ENCODE peak calls at places on chromosomes 1 and 21, in nine cellular contexts. V, Q, O, T, N, E, Y, R and A are unnamed samples. For H3K4me1, the result is how much of the 10 kb centered on the place peaks cover.

GRCh38 chr1:32773018-32773763 is 44.0 kb downstream of the YARS1 start:
- DNase-seq in V (peak), O (peak), E (peak), Q (peak), T (peak), N (peak), Y (peak), R (peak), A (peak)

GRCh38 chr1:48870596-48870995 is 93.9 kb upstream of the BEND5 start:
- DNase-seq in Q (no peak), V (peak), E (peak), R (no peak), O (peak), Y (peak), T (peak), N (peak), A (peak)

GRCh38 chr1:1199961-1200875 is 6.2 kb downstream of the TNFRSF18 start:
- DNase-seq in O (no peak), Y (no peak), R (peak), E (no peak), V (no peak), N (peak), T (no peak), Q (no peak), A (no peak)

GRCh38 chr1:93976711-93977328 is 67.6 kb upstream of the GCLM start:
- DNase-seq in Q (no peak), N (no peak), T (no peak), E (no peak), V (no peak), O (no peak), R (no peak), Y (no peak), A (no peak)

GRCh38 chr1:157540160-157540748 is 12.1 kb downstream of the FCRL5 start:
- DNase-seq in R (no peak), E (no peak), V (no peak), Y (no peak), Q (no peak), O (no peak), T (no peak), N (peak), A (no peak)

GRCh38 chr1:206859082-206859491 is 6.3 kb upstream of the IL20 start:
- DNase-seq in R (no peak), N (no peak), E (peak), Q (no peak), O (no peak), T (no peak), Y (no peak), V (peak), A (no peak)

GRCh38 chr1:33361553-33362262 is 40.8 kb upstream of the A3GALT2 start:
- DNase-seq in T (no peak), R (no peak), N (no peak), Y (no peak), E (no peak), V (no peak), O (no peak), Q (no peak), A (no peak)

GRCh38 chr1:241311056-241311746 is 45.8 kb downstream of the RGS7 start:
- DNase-seq in N (peak), T (peak), O (no peak), Y (no peak), E (no peak), Q (no peak), R (no peak), V (peak), A (no peak)

GRCh38 chr1:2352341-2353214 is 38.8 kb downstream of the MORN1 start:
- DNase-seq in R (no peak), N (no peak), Q (no peak), E (no peak), V (no peak), T (no peak), Y (no peak), O (no peak), A (no peak)

GRCh38 chr1:207404849-207405525 is 49.1 kb upstream of the CR2 start:
- DNase-seq in V (peak), N (peak), E (peak), Y (peak), Q (peak), R (peak), O (peak), T (peak), A (peak)

GRCh38 chr1:17186216-17186894 is 18.6 kb upstream of the PADI1 start:
- DNase-seq in N (no peak), Q (no peak), V (no peak), R (no peak), E (no peak), T (no peak), Y (no peak), O (no peak), A (no peak)

GRCh38 chr1:227883641-227884301 is 64.0 kb downstream of the WNT9A start:
- DNase-seq in V (no peak), O (no peak), R (no peak), Q (no peak), Y (no peak), E (no peak), T (no peak), N (no peak), A (no peak)

GRCh38 chr1:58755468-58755872 is 28.4 kb downstream of the JUN start:
- DNase-seq in O (no peak), T (peak), Q (peak), N (no peak), Y (peak), R (no peak), V (peak), E (peak), A (no peak)

GRCh38 chr1:32651461-32652073 is 559 bp downstream of the RBBP4 start:
- DNase-seq in V (peak), N (no peak), Y (no peak), R (no peak), O (peak), Q (peak), E (peak), T (peak), A (no peak)

GRCh38 chr1:184033711-184034167 is 3.8 kb downstream of the COLGALT2 start:
- DNase-seq in Y (no peak), T (peak), E (no peak), N (no peak), V (no peak), Q (no peak), O (no peak), R (no peak), A (no peak)

GRCh38 chr1:116556289-116557006 is 14.4 kb downstream of the CD58 start:
- DNase-seq in V (peak), Y (peak), O (peak), R (no peak), Q (peak), E (no peak), N (no peak), T (peak), A (no peak)

GRCh38 chr1:46478721-46479485 is 10.7 kb upstream of the DMBX1 start:
- DNase-seq in E (no peak), Q (no peak), V (no peak), Y (no peak), R (no peak), N (no peak), T (no peak), O (no peak), A (no peak)

GRCh38 chr1:205506409-205507196 is 2.1 kb downstream of the CDK18 start:
- DNase-seq in V (no peak), R (no peak), Y (no peak), Q (no peak), T (no peak), N (no peak), E (no peak), O (no peak), A (no peak)

GRCh38 chr1:206766251-206766856 is 4.2 kb upstream of the IL19 start:
- DNase-seq in V (peak), R (no peak), Q (no peak), N (no peak), T (peak), E (no peak), O (peak), Y (peak), A (peak)

GRCh38 chr1:93584238-93585003 is 97.2 kb downstream of the BCAR3 start:
- DNase-seq in E (no peak), V (no peak), Q (no peak), O (no peak), Y (peak), R (no peak), T (peak), N (no peak), A (no peak)

GRCh38 chr21:28865488-28866186 is 127.0 kb downstream of the LTN1 start:
- DNase-seq in R (no peak), O (no peak), Y (no peak), T (peak), E (no peak), N (no peak), V (no peak), Q (no peak), A (no peak)

GRCh38 chr1:46477153-46477929 is 12.3 kb upstream of the DMBX1 start:
- DNase-seq in V (peak), Y (peak), N (peak), Q (peak), E (peak), T (peak), R (peak), O (peak), A (peak)

GRCh38 chr1:224700915-224701531 is 84.9 kb downstream of the CNIH3 start:
- DNase-seq in Q (peak), Y (no peak), O (peak), N (peak), E (peak), T (peak), R (peak), V (peak), A (peak)

GRCh38 chr21:44752701-44753235 is 41.4 kb upstream of the TSPEAR start:
- DNase-seq in Q (peak), T (peak), E (no peak), V (peak), O (no peak), R (no peak), Y (peak), N (no peak), A (no peak)

GRCh38 chr21:28801906-28802305 is 190.8 kb downstream of the LTN1 start:
- DNase-seq in R (no peak), O (no peak), T (peak), E (no peak), N (no peak), Q (no peak), V (peak), Y (no peak), A (no peak)

GRCh38 chr1:68811806-68812205 is 314.9 kb upstream of the DEPDC1 start:
- DNase-seq in O (no peak), N (no peak), V (no peak), Y (no peak), Q (no peak), E (no peak), T (no peak), R (no peak), A (no peak)

GRCh38 chr1:60227581-60228252 is 154.1 kb upstream of the C1orf87 start:
- DNase-seq in Y (no peak), O (no peak), V (no peak), R (no peak), N (no peak), T (peak), Q (peak), E (no peak), A (no peak)

GRCh38 chr1:44084998-44085675 is 33.5 kb upstream of the KLF17 start:
- DNase-seq in E (no peak), R (no peak), N (no peak), Y (no peak), Q (peak), V (peak), T (peak), O (no peak), A (no peak)

GRCh38 chr1:75787524-75787923 is 1.5 kb downstream of the RABGGTB start:
- DNase-seq in V (no peak), O (no peak), T (peak), Y (no peak), E (peak), N (no peak), R (no peak), Q (no peak), A (no peak)

GRCh38 chr1:226697151-226697575 is 41.9 kb downstream of the ITPKB start:
- DNase-seq in N (no peak), V (peak), Y (peak), Q (no peak), O (no peak), E (no peak), T (peak), R (no peak), A (no peak)

GRCh38 chr1:153395136-153395685 is 4.3 kb upstream of the S100A8 start:
- DNase-seq in E (no peak), O (no peak), V (peak), N (no peak), Y (no peak), T (peak), R (no peak), Q (no peak), A (no peak)

GRCh38 chr1:91427741-91428140 is 23.1 kb upstream of the HFM1 start:
- DNase-seq in Y (peak), N (peak), T (no peak), Q (no peak), R (peak), V (no peak), E (no peak), O (no peak), A (no peak)

DNA sequence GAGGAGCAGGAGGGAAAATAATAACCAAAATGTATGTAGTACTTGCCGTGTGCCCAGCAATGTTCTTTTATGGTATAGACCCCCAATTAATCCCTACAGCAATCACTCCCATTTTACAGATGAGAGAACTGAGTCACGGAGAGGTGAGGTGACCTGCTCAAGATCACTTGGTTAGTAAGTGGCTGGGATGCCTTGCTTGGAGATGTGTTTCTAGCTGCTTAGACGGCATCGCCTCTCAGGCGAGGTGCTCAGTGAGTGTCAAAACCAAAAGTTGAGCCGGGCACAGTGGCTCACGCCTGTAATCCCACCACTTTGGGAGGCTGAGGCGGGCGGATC is 210.1 kb upstream of the TMEM51 start:
- DNase-seq in V (no peak), N (no peak), E (no peak), R (no peak), Q (no peak), O (no peak), Y (no peak), T (no peak), A (no peak)
- H3K4me3 ChIP-seq in V (no peak), N (no peak), E (no peak), R (no peak), Q (no peak), O (no peak), Y (no peak), T (peak), A (no peak)

DNA sequence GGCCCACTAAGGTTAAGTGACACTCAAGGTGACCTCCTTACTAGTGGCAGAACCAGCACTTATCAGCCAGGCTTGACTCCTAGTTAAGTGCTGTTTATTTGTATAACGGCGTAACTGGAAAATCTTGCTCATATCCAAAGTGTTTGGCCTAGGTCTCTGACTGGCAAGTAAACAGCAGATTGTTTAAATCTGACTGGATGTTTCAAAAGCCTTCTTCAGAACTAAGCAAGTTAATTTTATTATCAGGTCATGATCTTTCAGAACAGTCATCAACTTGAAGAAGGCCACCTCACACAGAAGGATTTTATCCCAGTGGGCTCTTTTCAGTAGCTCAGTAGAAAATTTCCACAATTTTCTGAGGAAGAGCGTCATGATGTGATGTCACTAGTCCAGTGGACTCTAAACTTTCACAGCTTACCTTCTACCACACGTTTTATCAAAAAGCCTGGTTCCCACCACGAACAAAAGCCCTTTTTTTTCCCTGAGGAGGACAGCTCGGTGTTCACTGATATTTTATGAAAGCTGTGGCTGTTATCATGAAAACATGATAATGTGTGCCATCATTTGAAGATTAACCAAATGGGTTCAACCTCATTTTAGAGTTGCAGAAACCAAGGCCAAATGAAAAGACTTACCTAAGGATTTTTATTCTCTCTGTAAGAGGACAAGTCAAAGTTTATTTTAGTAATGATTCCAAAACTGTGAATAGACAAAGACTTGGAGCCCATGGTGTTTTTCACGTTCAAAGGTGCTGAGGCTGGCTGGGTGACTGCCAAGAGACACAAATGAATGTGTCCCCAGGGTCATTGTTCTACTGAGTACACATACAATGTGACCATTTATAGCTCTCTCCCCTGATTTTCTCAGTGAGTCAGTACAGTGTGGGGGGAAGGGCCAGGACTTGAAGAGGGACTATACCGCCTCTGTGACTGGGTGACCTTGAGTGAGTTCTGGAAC is 9.1 kb downstream of the SGIP1 start:
- DNase-seq in N (no peak), O (no peak), R (no peak), E (no peak), V (peak), T (peak), Y (peak), Q (peak), A (no peak)
- TF ChIP-seq EZH2phosphoT487 in N (no peak), O (no peak), R (no peak), E (no peak), V (no peak), T (no peak), Y (no peak), Q (no peak), A (no peak)

GRCh38 chr1:159935719-159936283 is 9.6 kb downstream of the IGSF9 start:
- DNase-seq in V (no peak), R (no peak), N (no peak), Q (no peak), O (no peak), Y (no peak), E (no peak), T (peak), A (no peak)

GRCh38 chr1:159936284-159936904 is 9.0 kb downstream of the IGSF9 start:
- DNase-seq in Q (no peak), E (peak), R (peak), V (peak), T (peak), Y (peak), O (peak), N (peak), A (peak)

GRCh38 chr1:159938905-159939587 is 6.4 kb downstream of the IGSF9 start:
- DNase-seq in N (no peak), E (no peak), Y (no peak), V (no peak), O (no peak), R (no peak), Q (no peak), T (no peak), A (no peak)

GRCh38 chr1:159938221-159938852 is 7.1 kb downstream of the IGSF9 start:
- DNase-seq in R (no peak), V (no peak), E (no peak), Y (peak), T (no peak), O (no peak), N (no peak), Q (no peak), A (peak)

GRCh38 chr1:159937014-159937750 is 8.2 kb downstream of the IGSF9 start:
- DNase-seq in N (peak), O (no peak), R (no peak), V (peak), Y (peak), E (peak), Q (no peak), T (no peak), A (no peak)
- H3K4me1 ChIP-seq in N (under half), O (under half), R (under half), V (under half), Y (half or more), E (under half), Q (under half), T (under half), A (under half)

GRCh38 chr1:151583796-151584195 is 28.1 kb upstream of the SNX27 start:
- DNase-seq in N (no peak), E (no peak), R (no peak), V (no peak), T (no peak), Y (no peak), Q (no peak), O (no peak), A (no peak)
- H3K4me3 ChIP-seq in N (no peak), E (no peak), R (no peak), V (no peak), T (no peak), Y (no peak), Q (no peak), O (no peak), A (no peak)

GRCh38 chr1:36712151-36712550 is 229.4 kb upstream of the CSF3R start:
- DNase-seq in E (no peak), V (no peak), R (no peak), Y (no peak), N (no peak), T (no peak), O (no peak), Q (no peak), A (no peak)
- TF ChIP-seq EZH2phosphoT487 in E (no peak), V (no peak), R (no peak), Y (no peak), N (no peak), T (no peak), O (no peak), Q (no peak), A (no peak)

GRCh38 chr1:95006681-95007080 is 66.1 kb downstream of the ALG14 start:
- DNase-seq in R (no peak), E (no peak), V (no peak), Y (no peak), N (no peak), T (no peak), Q (no peak), O (no peak), A (no peak)
- H3K4me1 ChIP-seq in R (under half), E (under half), V (under half), Y (under half), N (under half), T (under half), Q (under half), O (under half), A (under half)

DNA sequence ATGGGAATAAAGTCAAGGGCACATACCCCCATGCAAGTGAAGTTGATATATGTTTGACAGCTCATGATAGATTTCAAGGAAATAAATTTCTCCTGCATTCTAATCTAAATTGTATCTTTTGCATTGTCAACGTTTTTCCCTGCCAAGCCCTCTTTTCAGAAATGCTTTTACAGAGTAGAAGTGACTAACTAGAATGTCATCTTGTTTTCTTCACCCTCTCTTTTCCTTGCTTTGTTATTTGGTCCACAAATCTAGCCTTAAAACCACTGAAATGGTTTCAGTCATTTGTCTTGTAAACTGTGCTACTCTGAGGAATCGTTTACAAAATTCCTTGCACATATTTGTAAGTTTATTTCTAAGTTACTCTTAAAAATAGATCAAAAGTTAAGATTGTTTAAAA is 600.8 kb upstream of the CXADR start:
- DNase-seq in N (no peak), O (no peak), Y (no peak), T (peak), Q (no peak), R (no peak), V (peak), E (no peak), A (no peak)
- H3K4me3 ChIP-seq in N (no peak), O (no peak), Y (no peak), T (no peak), Q (no peak), R (no peak), V (no peak), E (no peak), A (no peak)

DNA sequence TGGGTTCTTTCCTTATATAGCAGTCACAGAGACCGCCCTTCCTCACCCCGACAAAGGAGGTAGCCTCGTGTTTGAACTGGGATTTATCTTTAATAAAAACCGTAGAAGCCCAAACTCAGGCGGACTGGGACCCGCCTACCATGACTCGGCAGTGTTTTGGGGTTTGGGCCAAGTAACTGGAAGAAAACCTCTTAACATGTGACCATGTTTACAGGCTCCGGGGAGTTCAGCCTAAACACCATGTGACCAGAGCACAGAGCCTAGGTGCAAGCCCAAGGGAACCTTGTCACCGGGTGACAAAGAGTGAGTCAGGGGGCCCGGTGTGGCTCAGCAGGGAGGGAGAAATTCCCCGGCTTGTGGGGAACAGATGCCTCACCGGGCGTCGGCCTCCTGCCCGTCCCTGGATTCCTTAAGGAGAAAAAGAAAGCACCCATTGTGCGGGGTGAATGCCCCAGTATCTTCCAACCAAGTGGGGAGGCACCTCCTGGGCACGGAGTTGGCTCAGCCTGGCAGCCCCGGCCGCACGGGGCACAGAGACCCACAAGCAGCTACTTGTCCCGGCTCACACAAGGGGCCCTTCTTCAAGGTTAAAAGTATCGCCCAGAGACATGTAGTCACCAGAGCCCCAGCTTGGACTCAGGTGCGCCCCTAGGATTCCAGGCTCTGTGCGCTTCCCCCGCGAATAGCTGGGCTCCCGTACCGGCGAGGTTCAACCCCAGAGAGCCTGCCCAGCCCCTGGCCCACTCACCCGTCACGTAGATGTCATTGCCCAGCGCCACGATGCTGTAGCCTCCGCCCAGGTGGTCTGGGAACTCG is 1.4 kb downstream of the KLHL21 start:
- DNase-seq in R (peak), E (peak), Q (peak), V (peak), N (peak), Y (peak), O (peak), T (peak), A (peak)
- TF ChIP-seq EZH2phosphoT487 in R (no peak), E (no peak), Q (no peak), V (peak), N (no peak), Y (no peak), O (no peak), T (no peak), A (no peak)